ENCODE peak calls at places on chromosomes 3 and 15, in seven cellular contexts. One of them, this sample, is unnamed.

GRCh38 chr3:112302881-112303761 is 9.1 kb upstream of the SLC9C1 start:
- DNase-seq in ovary: no peak
- DNase-seq in mesendoderm: peak; percentile 96
- DNase-seq in AG09309: no peak
- DNase-seq in naive thymus-derived CD4-positive, alpha-beta T cell: no peak
- DNase-seq in fibroblast of the aortic adventitia: peak; percentile 44
- DNase-seq in right cardiac atrium: no peak
- DNase-seq in this sample: no peak

GRCh38 chr3:53773586-53774368 is 72.4 kb downstream of the CHDH start:
- DNase-seq in ovary: no peak
- DNase-seq in naive thymus-derived CD4-positive, alpha-beta T cell: no peak
- DNase-seq in mesendoderm: peak; percentile 74
- DNase-seq in AG09309: peak; percentile 86
- DNase-seq in right cardiac atrium: no peak
- DNase-seq in fibroblast of the aortic adventitia: peak; percentile 97
- DNase-seq in this sample: no peak

GRCh38 chr3:126816956-126817777 is 113.1 kb downstream of the CHCHD6 start:
- DNase-seq in right cardiac atrium: no peak
- DNase-seq in AG09309: no peak
- DNase-seq in fibroblast of the aortic adventitia: peak; percentile 73
- DNase-seq in mesendoderm: no peak
- DNase-seq in naive thymus-derived CD4-positive, alpha-beta T cell: no peak
- DNase-seq in ovary: peak; percentile 18
- DNase-seq in this sample: no peak

GRCh38 chr15:95655089-95655488 is 675.4 kb upstream of the NR2F2 start:
- DNase-seq in right cardiac atrium: no peak
- DNase-seq in fibroblast of the aortic adventitia: no peak
- DNase-seq in naive thymus-derived CD4-positive, alpha-beta T cell: no peak
- DNase-seq in AG09309: no peak
- DNase-seq in ovary: no peak
- DNase-seq in mesendoderm: no peak
- DNase-seq in this sample: no peak

GRCh38 chr3:65786891-65787290 is 251.8 kb downstream of the MAGI1 start:
- DNase-seq in ovary: no peak
- DNase-seq in naive thymus-derived CD4-positive, alpha-beta T cell: no peak
- DNase-seq in mesendoderm: no peak
- DNase-seq in right cardiac atrium: no peak
- DNase-seq in AG09309: no peak
- DNase-seq in fibroblast of the aortic adventitia: no peak
- DNase-seq in this sample: no peak

GRCh38 chr3:140007946-140008692 is 73.1 kb downstream of the CLSTN2 start:
- DNase-seq in ovary: no peak
- DNase-seq in mesendoderm: no peak
- DNase-seq in naive thymus-derived CD4-positive, alpha-beta T cell: no peak
- DNase-seq in fibroblast of the aortic adventitia: no peak
- DNase-seq in AG09309: no peak
- DNase-seq in right cardiac atrium: no peak
- DNase-seq in this sample: no peak

GRCh38 chr3:36653095-36653494 is 111.3 kb downstream of the DCLK3 start:
- DNase-seq in AG09309: no peak
- DNase-seq in fibroblast of the aortic adventitia: peak; percentile 25
- DNase-seq in ovary: no peak
- DNase-seq in mesendoderm: no peak
- DNase-seq in right cardiac atrium: no peak
- DNase-seq in naive thymus-derived CD4-positive, alpha-beta T cell: no peak
- DNase-seq in this sample: no peak

GRCh38 chr3:93991286-93992030 is 11.5 kb downstream of the ARL13B start:
- DNase-seq in fibroblast of the aortic adventitia: no peak
- DNase-seq in right cardiac atrium: no peak
- DNase-seq in AG09309: no peak
- DNase-seq in naive thymus-derived CD4-positive, alpha-beta T cell: no peak
- DNase-seq in ovary: no peak
- DNase-seq in mesendoderm: no peak
- DNase-seq in this sample: no peak

GRCh38 chr3:15345608-15346137 is 13.3 kb upstream of the SH3BP5 start:
- DNase-seq in naive thymus-derived CD4-positive, alpha-beta T cell: no peak
- DNase-seq in AG09309: no peak
- DNase-seq in right cardiac atrium: no peak
- DNase-seq in fibroblast of the aortic adventitia: no peak
- DNase-seq in ovary: no peak
- DNase-seq in mesendoderm: no peak
- DNase-seq in this sample: no peak

GRCh38 chr3:50120364-50121095 is 31.8 kb downstream of the RBM5 start:
- DNase-seq in AG09309: no peak
- DNase-seq in right cardiac atrium: no peak
- DNase-seq in naive thymus-derived CD4-positive, alpha-beta T cell: no peak
- DNase-seq in fibroblast of the aortic adventitia: no peak
- DNase-seq in mesendoderm: no peak
- DNase-seq in ovary: no peak
- DNase-seq in this sample: no peak

GRCh38 chr15:58407366-58407765 is 24.4 kb upstream of the LIPC start:
- DNase-seq in fibroblast of the aortic adventitia: no peak
- DNase-seq in right cardiac atrium: no peak
- DNase-seq in AG09309: no peak
- DNase-seq in ovary: no peak
- DNase-seq in mesendoderm: no peak
- DNase-seq in naive thymus-derived CD4-positive, alpha-beta T cell: no peak
- DNase-seq in this sample: no peak

GRCh38 chr3:25458420-25458814 is 30.4 kb downstream of the RARB start:
- DNase-seq in AG09309: no peak
- DNase-seq in fibroblast of the aortic adventitia: no peak
- DNase-seq in ovary: no peak
- DNase-seq in naive thymus-derived CD4-positive, alpha-beta T cell: no peak
- DNase-seq in mesendoderm: no peak
- DNase-seq in right cardiac atrium: no peak
- DNase-seq in this sample: no peak

GRCh38 chr3:164488893-164489292 is 589.4 kb downstream of the SI start:
- DNase-seq in naive thymus-derived CD4-positive, alpha-beta T cell: no peak
- DNase-seq in fibroblast of the aortic adventitia: no peak
- DNase-seq in ovary: no peak
- DNase-seq in right cardiac atrium: no peak
- DNase-seq in AG09309: no peak
- DNase-seq in mesendoderm: no peak
- DNase-seq in this sample: no peak

GRCh38 chr15:29925227-29926082 is 103.2 kb upstream of the TJP1 start:
- DNase-seq in AG09309: peak; percentile 44
- DNase-seq in fibroblast of the aortic adventitia: peak; percentile 84
- DNase-seq in ovary: peak; percentile 46
- DNase-seq in naive thymus-derived CD4-positive, alpha-beta T cell: no peak
- DNase-seq in mesendoderm: peak; percentile 94
- DNase-seq in right cardiac atrium: peak; percentile 87
- DNase-seq in this sample: peak; percentile 45

GRCh38 chr3:134881305-134881704 is 86.2 kb downstream of the EPHB1 start:
- DNase-seq in right cardiac atrium: no peak
- DNase-seq in mesendoderm: no peak
- DNase-seq in fibroblast of the aortic adventitia: no peak
- DNase-seq in ovary: no peak
- DNase-seq in naive thymus-derived CD4-positive, alpha-beta T cell: no peak
- DNase-seq in AG09309: no peak
- DNase-seq in this sample: no peak

GRCh38 chr3:134883697-134884385 is 88.8 kb downstream of the EPHB1 start:
- DNase-seq in right cardiac atrium: no peak
- DNase-seq in AG09309: no peak
- DNase-seq in ovary: no peak
- DNase-seq in naive thymus-derived CD4-positive, alpha-beta T cell: no peak
- DNase-seq in fibroblast of the aortic adventitia: peak; percentile 35
- DNase-seq in mesendoderm: no peak
- DNase-seq in this sample: no peak

GRCh38 chr3:134879991-134880390 is 84.9 kb downstream of the EPHB1 start:
- DNase-seq in ovary: no peak
- DNase-seq in right cardiac atrium: no peak
- DNase-seq in fibroblast of the aortic adventitia: no peak
- DNase-seq in AG09309: no peak
- DNase-seq in mesendoderm: no peak
- DNase-seq in naive thymus-derived CD4-positive, alpha-beta T cell: no peak
- DNase-seq in this sample: no peak

GRCh38 chr3:134877788-134878187 is 82.7 kb downstream of the EPHB1 start:
- DNase-seq in fibroblast of the aortic adventitia: no peak
- DNase-seq in AG09309: no peak
- DNase-seq in right cardiac atrium: no peak
- DNase-seq in naive thymus-derived CD4-positive, alpha-beta T cell: no peak
- DNase-seq in mesendoderm: no peak
- DNase-seq in ovary: no peak
- DNase-seq in this sample: no peak

DNA sequence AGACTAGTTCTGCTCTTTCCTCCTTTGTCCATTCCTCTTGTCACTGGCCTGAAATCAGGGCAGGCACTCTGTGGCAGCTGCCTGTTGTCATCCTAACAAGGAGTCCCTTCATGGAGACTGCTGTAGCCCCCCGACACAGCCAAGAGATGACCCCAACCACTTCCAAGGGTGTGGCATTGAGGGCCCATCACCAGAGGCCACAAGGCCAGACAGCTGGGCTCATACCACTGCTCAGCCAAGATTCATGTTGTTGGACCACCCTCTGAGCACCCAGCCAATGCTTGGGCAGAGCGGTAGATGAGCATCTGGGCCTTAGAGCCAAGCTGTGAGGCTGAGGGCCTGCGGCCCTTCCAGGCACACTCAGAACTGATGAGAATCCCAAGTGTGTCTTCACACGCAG is 85.4 kb downstream of the EPHB1 start:
- DNase-seq in ovary: no peak
- DNase-seq in mesendoderm: no peak
- DNase-seq in right cardiac atrium: no peak
- DNase-seq in naive thymus-derived CD4-positive, alpha-beta T cell: no peak
- DNase-seq in fibroblast of the aortic adventitia: no peak
- DNase-seq in AG09309: no peak
- DNase-seq in this sample: no peak
- H3K4me3 ChIP-seq in ovary: no peak overlapping the region
- H3K4me3 ChIP-seq in mesendoderm: no peak overlapping the region
- H3K4me3 ChIP-seq in right cardiac atrium: no peak overlapping the region
- H3K4me3 ChIP-seq in naive thymus-derived CD4-positive, alpha-beta T cell: no peak overlapping the region
- H3K4me3 ChIP-seq in fibroblast of the aortic adventitia: no peak overlapping the region
- H3K4me3 ChIP-seq in AG09309: no peak overlapping the region
- H3K4me3 ChIP-seq in this sample: no peak overlapping the region

GRCh38 chr3:152219225-152219624 is 49.5 kb upstream of the MBNL1 start:
- DNase-seq in AG09309: no peak
- DNase-seq in right cardiac atrium: no peak
- DNase-seq in mesendoderm: no peak
- DNase-seq in fibroblast of the aortic adventitia: peak; percentile 44
- DNase-seq in naive thymus-derived CD4-positive, alpha-beta T cell: no peak
- DNase-seq in ovary: no peak
- DNase-seq in this sample: no peak
- H3K4me3 ChIP-seq in AG09309: no peak overlapping the region
- H3K4me3 ChIP-seq in right cardiac atrium: no peak overlapping the region
- H3K4me3 ChIP-seq in mesendoderm: no peak overlapping the region
- H3K4me3 ChIP-seq in fibroblast of the aortic adventitia: no peak overlapping the region
- H3K4me3 ChIP-seq in naive thymus-derived CD4-positive, alpha-beta T cell: peak overlapping the region; percentile 26
- H3K4me3 ChIP-seq in ovary: no peak overlapping the region
- H3K4me3 ChIP-seq in this sample: no peak overlapping the region

DNA sequence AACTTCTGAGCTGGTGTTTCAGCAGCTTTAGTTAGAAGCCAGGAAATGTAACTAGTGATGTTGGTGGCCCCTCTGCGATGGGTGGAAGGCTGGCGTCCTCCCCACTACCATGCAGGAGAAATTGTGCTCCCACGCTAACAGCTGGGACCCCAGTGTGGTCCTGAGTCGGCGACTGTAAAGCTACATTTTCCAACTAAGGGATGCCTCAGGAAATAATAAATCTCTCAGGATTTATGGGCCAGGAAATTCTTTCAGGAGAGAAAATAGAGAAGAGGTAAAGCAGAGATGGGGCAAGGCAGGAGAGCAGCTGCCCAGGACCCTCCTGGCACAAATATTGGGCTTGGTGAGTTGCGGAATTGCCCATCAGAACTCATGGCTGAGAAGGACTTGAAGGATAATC is 186.9 kb downstream of the OPA1 start:
- DNase-seq in ovary: no peak
- DNase-seq in fibroblast of the aortic adventitia: no peak
- DNase-seq in naive thymus-derived CD4-positive, alpha-beta T cell: no peak
- DNase-seq in right cardiac atrium: no peak
- DNase-seq in mesendoderm: no peak
- DNase-seq in AG09309: no peak
- DNase-seq in this sample: no peak
- H3K4me3 ChIP-seq in ovary: no peak overlapping the region
- H3K4me3 ChIP-seq in fibroblast of the aortic adventitia: no peak overlapping the region
- H3K4me3 ChIP-seq in naive thymus-derived CD4-positive, alpha-beta T cell: no peak overlapping the region
- H3K4me3 ChIP-seq in right cardiac atrium: no peak overlapping the region
- H3K4me3 ChIP-seq in mesendoderm: no peak overlapping the region
- H3K4me3 ChIP-seq in AG09309: no peak overlapping the region
- H3K4me3 ChIP-seq in this sample: no peak overlapping the region

GRCh38 chr3:48859188-48859587 is 11.5 kb upstream of the PRKAR2A start:
- DNase-seq in ovary: no peak
- DNase-seq in right cardiac atrium: no peak
- DNase-seq in mesendoderm: no peak
- DNase-seq in AG09309: no peak
- DNase-seq in naive thymus-derived CD4-positive, alpha-beta T cell: no peak
- DNase-seq in fibroblast of the aortic adventitia: no peak
- DNase-seq in this sample: no peak

GRCh38 chr3:48858709-48859108 is 11.0 kb upstream of the PRKAR2A start:
- DNase-seq in naive thymus-derived CD4-positive, alpha-beta T cell: no peak
- DNase-seq in fibroblast of the aortic adventitia: no peak
- DNase-seq in mesendoderm: no peak
- DNase-seq in right cardiac atrium: no peak
- DNase-seq in AG09309: no peak
- DNase-seq in ovary: no peak
- DNase-seq in this sample: no peak

GRCh38 chr3:48852151-48852550 is 4.5 kb upstream of the PRKAR2A start:
- DNase-seq in ovary: no peak
- DNase-seq in fibroblast of the aortic adventitia: no peak
- DNase-seq in mesendoderm: no peak
- DNase-seq in AG09309: no peak
- DNase-seq in right cardiac atrium: no peak
- DNase-seq in naive thymus-derived CD4-positive, alpha-beta T cell: no peak
- DNase-seq in this sample: no peak

GRCh38 chr3:48856469-48856868 is 8.8 kb upstream of the PRKAR2A start:
- DNase-seq in fibroblast of the aortic adventitia: no peak
- DNase-seq in naive thymus-derived CD4-positive, alpha-beta T cell: no peak
- DNase-seq in right cardiac atrium: no peak
- DNase-seq in mesendoderm: no peak
- DNase-seq in ovary: peak; percentile 33
- DNase-seq in AG09309: no peak
- DNase-seq in this sample: no peak

DNA sequence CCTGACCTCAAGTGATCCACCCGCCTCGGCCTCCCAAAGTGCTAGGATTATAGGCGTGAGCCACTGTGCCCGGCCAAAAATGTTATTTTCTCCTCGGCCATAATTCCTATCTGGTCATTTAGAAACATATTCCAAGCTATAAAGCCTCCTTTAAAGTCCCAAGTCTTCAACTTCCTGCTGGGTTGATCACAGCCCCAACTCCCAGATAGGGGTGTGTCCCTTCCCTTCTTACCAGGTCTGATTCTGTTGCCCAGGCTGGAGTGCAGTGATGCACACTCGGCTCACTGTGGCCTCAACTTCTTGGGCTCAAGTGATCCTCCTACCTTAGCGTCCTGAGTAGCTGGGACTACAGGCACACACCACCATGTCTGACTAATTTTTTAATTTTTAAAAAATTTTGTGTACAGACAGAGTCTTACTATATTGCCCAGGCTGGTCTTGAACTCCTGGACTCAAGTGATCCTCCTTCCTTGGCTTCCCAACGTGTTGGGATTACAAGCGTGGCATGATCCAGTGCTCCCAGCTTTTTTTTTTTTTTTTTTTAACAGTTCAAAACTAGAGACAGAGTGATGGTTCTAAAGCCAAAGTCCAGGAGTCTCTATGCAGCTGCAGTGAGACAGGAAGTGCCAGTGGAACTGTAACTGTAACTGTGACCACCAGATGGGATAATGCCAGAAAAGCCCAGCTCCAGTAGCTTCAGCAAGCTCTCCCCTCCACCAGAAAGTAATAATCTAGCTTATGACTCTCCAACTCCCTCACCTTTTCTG is 8.2 kb upstream of the PRKAR2A start:
- DNase-seq in mesendoderm: no peak
- DNase-seq in naive thymus-derived CD4-positive, alpha-beta T cell: no peak
- DNase-seq in right cardiac atrium: no peak
- DNase-seq in AG09309: no peak
- DNase-seq in fibroblast of the aortic adventitia: no peak
- DNase-seq in ovary: no peak
- DNase-seq in this sample: no peak
- H3K4me3 ChIP-seq in mesendoderm: no peak overlapping the region
- H3K4me3 ChIP-seq in naive thymus-derived CD4-positive, alpha-beta T cell: no peak overlapping the region
- H3K4me3 ChIP-seq in right cardiac atrium: no peak overlapping the region
- H3K4me3 ChIP-seq in AG09309: no peak overlapping the region
- H3K4me3 ChIP-seq in fibroblast of the aortic adventitia: no peak overlapping the region
- H3K4me3 ChIP-seq in ovary: no peak overlapping the region
- H3K4me3 ChIP-seq in this sample: no peak overlapping the region

This sample was measured in Jurkat, Clone E6-1.